ENCODE peak calls at places on chromosome 19, in seven cellular contexts. Y is thoracic aorta; G is posterior vena cava; I is omental fat pad; O is brain microvascular endothelial cell; L is stimulated activated CD8-positive, alpha-beta memory T cell treated with anti-CD3 and anti-CD28 coated beads, Interleukin-4, amount 100 ng/mL, for 1 hour; C is iPS-NIHi11. P is an unnamed sample.

GRCh38 chr19:43545276-43545675 is 12.3 kb downstream of the ZNF575 start:
- DNase-seq in Y (no peak), G (peak), I (no peak), O (no peak), L (no peak), C (no peak), P (no peak)

GRCh38 chr19:19624032-19624570 is 3.9 kb downstream of the LPAR2 start:
- DNase-seq in Y (no peak), G (no peak), I (no peak), O (no peak), L (no peak), C (no peak), P (no peak)

GRCh38 chr19:47274891-47275865 is 493 bp downstream of the INAFM1 start:
- DNase-seq in Y (no peak), G (peak), I (no peak), O (no peak), L (no peak), C (no peak), P (no peak)

GRCh38 chr19:55086730-55087541 is 11.3 kb downstream of the EPS8L1 start:
- DNase-seq in Y (peak), G (peak), I (peak), O (peak), L (peak), C (peak), P (peak)

GRCh38 chr19:48169585-48169973 is 565 bp downstream of the LIG1 start:
- DNase-seq in Y (peak), G (peak), I (peak), O (peak), L (peak), C (peak), P (no peak)

GRCh38 chr19:19742773-19743172 is 9.9 kb upstream of the ZNF14 start:
- DNase-seq in Y (no peak), G (no peak), I (no peak), O (no peak), L (no peak), C (peak), P (no peak)

GRCh38 chr19:55479451-55480230 is 3.2 kb downstream of the ZNF628 start:
- DNase-seq in Y (no peak), G (no peak), I (no peak), O (no peak), L (no peak), C (no peak), P (no peak)

GRCh38 chr19:43934055-43934984 is 762 bp downstream of the ZNF45 start:
- DNase-seq in Y (no peak), G (no peak), I (no peak), O (no peak), L (no peak), C (peak), P (no peak)

GRCh38 chr19:752652-753517 is 2.0 kb downstream of the MISP start:
- DNase-seq in Y (no peak), G (peak), I (peak), O (peak), L (no peak), C (peak), P (no peak)

GRCh38 chr19:41936416-41936850 is 8.2 kb upstream of the ERFL start:
- DNase-seq in Y (no peak), G (no peak), I (no peak), O (no peak), L (no peak), C (no peak), P (no peak)

GRCh38 chr19:18700501-18701249 is 17.2 kb downstream of the CRTC1 start:
- DNase-seq in Y (no peak), G (peak), I (no peak), O (peak), L (peak), C (peak), P (no peak)

GRCh38 chr19:13640611-13641010 is 123.7 kb upstream of the MRI1 start:
- DNase-seq in Y (no peak), G (no peak), I (no peak), O (no peak), L (no peak), C (no peak), P (no peak)

GRCh38 chr19:7529246-7529600 is 6.3 kb upstream of the PNPLA6 start:
- DNase-seq in Y (no peak), G (no peak), I (no peak), O (no peak), L (no peak), C (no peak), P (no peak)

GRCh38 chr19:29963576-29963975 is 21.5 kb downstream of the URI1 start:
- DNase-seq in Y (no peak), G (no peak), I (no peak), O (no peak), L (no peak), C (no peak), P (no peak)

GRCh38 chr19:51799311-51799997 is 4.5 kb downstream of the FPR3 start:
- DNase-seq in Y (peak), G (peak), I (peak), O (peak), L (no peak), C (peak), P (peak)

GRCh38 chr19:15014579-15014978 is 34.7 kb upstream of the CASP14 start:
- DNase-seq in Y (no peak), G (no peak), I (no peak), O (no peak), L (no peak), C (no peak), P (no peak)

GRCh38 chr19:33040994-33041827 is 23.5 kb downstream of the RHPN2 start:
- DNase-seq in Y (no peak), G (no peak), I (no peak), O (no peak), L (no peak), C (no peak), P (no peak)

GRCh38 chr19:42389899-42390298 is at the start of gene CNFN:
- DNase-seq in Y (no peak), G (no peak), I (no peak), O (no peak), L (no peak), C (no peak), P (no peak)